ENCODE peak calls at places on chromosomes 5 and 9, in four cellular contexts. S, J, Q and K are unnamed samples.

GRCh38 chr5:143812085-143812705 is at the start of gene HMHB1:
- DNase-seq in S (no peak), J (peak), Q (no peak), K (no peak)

GRCh38 chr9:125825762-125826161 is 78.6 kb downstream of the PBX3 start:
- DNase-seq in S (no peak), J (no peak), Q (no peak), K (no peak)

GRCh38 chr9:6716766-6717165 is 41.0 kb upstream of the KDM4C start:
- DNase-seq in S (no peak), J (no peak), Q (no peak), K (no peak)

GRCh38 chr9:36402536-36402935 is 2.5 kb upstream of the RNF38 start:
- DNase-seq in S (peak), J (no peak), Q (peak), K (no peak)

GRCh38 chr5:159965031-159965837 is 43.7 kb upstream of the TTC1 start:
- DNase-seq in S (peak), J (peak), Q (peak), K (peak)

GRCh38 chr9:28289732-28290131 is 716.5 kb upstream of the C9orf72 start:
- DNase-seq in S (no peak), J (no peak), Q (peak), K (peak)

GRCh38 chr5:173733065-173733824 is 116.8 kb upstream of the BOD1 start:
- DNase-seq in S (no peak), J (peak), Q (no peak), K (no peak)

GRCh38 chr5:137695651-137696428 is 40.0 kb downstream of the KLHL3 start:
- DNase-seq in S (no peak), J (no peak), Q (peak), K (no peak)

GRCh38 chr9:13863112-13863511 is 450.8 kb downstream of the NFIB start:
- DNase-seq in S (no peak), J (no peak), Q (no peak), K (no peak)

GRCh38 chr5:124528838-124529237 is 217.6 kb downstream of the ZNF608 start:
- DNase-seq in S (no peak), J (no peak), Q (no peak), K (peak)
- TF ChIP-seq EZH2phosphoT487 in S (no peak), J (no peak), Q (no peak), K (no peak)

DNA sequence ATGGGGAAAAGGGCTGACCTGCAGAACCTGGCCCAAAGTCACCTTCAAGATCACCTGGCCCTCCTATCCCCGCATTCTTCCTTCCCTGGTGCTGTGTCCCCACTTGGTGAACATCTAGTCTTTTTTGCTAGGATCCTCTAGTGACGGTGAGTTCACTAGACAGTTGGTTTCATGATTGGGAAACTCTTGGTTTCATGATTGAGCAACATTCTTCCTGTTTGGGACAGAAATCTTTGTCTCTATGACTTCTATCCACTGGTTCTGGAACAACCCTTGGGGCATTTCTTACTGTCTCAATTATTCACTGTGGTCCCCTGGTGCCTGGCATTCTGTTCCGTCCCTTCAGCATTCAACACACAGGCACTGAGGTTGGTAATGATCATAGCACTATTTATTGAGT is 50.2 kb upstream of the DAB2IP start:
- DNase-seq in S (no peak), J (no peak), Q (no peak), K (no peak)
- TF ChIP-seq EZH2phosphoT487 in S (no peak), J (no peak), Q (no peak), K (no peak)

GRCh38 chr5:1800470-1801060 is 642 bp upstream of the NDUFS6 start:
- DNase-seq in S (peak), J (no peak), Q (peak), K (peak)
- TF ChIP-seq EZH2phosphoT487 in S (no peak), J (no peak), Q (no peak), K (no peak)

GRCh38 chr5:44949687-44950086 is 140.9 kb downstream of the MRPS30 start:
- DNase-seq in S (no peak), J (no peak), Q (no peak), K (no peak)

GRCh38 chr5:44951371-44951770 is 142.6 kb downstream of the MRPS30 start:
- DNase-seq in S (no peak), J (no peak), Q (no peak), K (no peak)

GRCh38 chr5:44953078-44953477 is 144.3 kb downstream of the MRPS30 start:
- DNase-seq in S (no peak), J (no peak), Q (no peak), K (no peak)

DNA sequence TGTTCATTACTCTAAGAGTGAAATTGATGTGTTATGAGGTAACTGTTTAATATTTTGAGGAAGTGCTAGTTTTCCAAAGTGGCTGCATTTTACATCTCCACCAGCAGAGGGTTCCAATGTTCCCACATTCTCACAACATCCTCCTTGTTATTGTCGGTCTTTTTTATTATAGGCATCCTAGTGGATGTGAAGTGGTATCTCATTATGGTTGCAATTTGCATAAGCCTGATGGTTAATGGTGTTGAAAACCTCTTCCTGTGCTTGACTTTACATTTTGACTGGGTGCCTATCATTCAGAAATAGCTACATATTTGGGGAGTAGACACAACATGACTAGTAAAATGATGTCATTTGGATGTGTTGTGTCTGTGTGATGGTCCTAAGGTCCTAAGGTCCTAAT is 143.6 kb downstream of the MRPS30 start:
- DNase-seq in S (peak), J (peak), Q (peak), K (peak)
- TF ChIP-seq EZH2phosphoT487 in S (no peak), J (no peak), Q (no peak), K (no peak)